ENCODE peak calls at places on chromosomes 13 and 19, in five cellular contexts. X is pons, J is HL-60, L is substantia nigra, F is IMR-90. M is an unnamed sample.

GRCh38 chr13:27172495-27172842 is 858 bp upstream of the USP12 start:
- DNase-seq in X (no peak), J (peak), L (no peak), F (peak), M (peak)

GRCh38 chr19:45164577-45165335 is 4.0 kb upstream of the NKPD1 start:
- DNase-seq in X (no peak), J (peak), L (no peak), F (peak), M (no peak)

GRCh38 chr13:46496086-46496485 is 56.9 kb upstream of the LRCH1 start:
- DNase-seq in X (no peak), J (no peak), L (no peak), F (no peak), M (peak)

GRCh38 chr19:18479964-18480723 is 41.7 kb downstream of the ELL start:
- DNase-seq in X (no peak), J (no peak), L (no peak), F (peak), M (peak)

GRCh38 chr19:50817941-50818858 is 5.4 kb downstream of the KLK1 start:
- DNase-seq in X (no peak), J (no peak), L (no peak), F (no peak), M (no peak)

GRCh38 chr13:80499536-80500280 is 158.8 kb upstream of the SPRY2 start:
- DNase-seq in X (no peak), J (no peak), L (no peak), F (no peak), M (no peak)

GRCh38 chr13:98169331-98169730 is 7.7 kb downstream of the RNF113B start:
- DNase-seq in X (no peak), J (no peak), L (no peak), F (no peak), M (no peak)

GRCh38 chr19:19487077-19488040 is 28.0 kb downstream of the TSSK6 start:
- DNase-seq in X (no peak), J (no peak), L (no peak), F (no peak), M (no peak)

GRCh38 chr13:71998223-71998622 is 131.2 kb upstream of the DACH1 start:
- DNase-seq in X (no peak), J (no peak), L (no peak), F (no peak), M (no peak)

GRCh38 chr13:55106509-55106908 is 2034.2 kb upstream of the PRR20A start:
- DNase-seq in X (no peak), J (no peak), L (no peak), F (no peak), M (no peak)

GRCh38 chr19:6458695-6459355 is 767 bp downstream of the SLC25A23 start:
- DNase-seq in X (no peak), J (no peak), L (no peak), F (no peak), M (peak)

GRCh38 chr13:98921786-98922185 is 56.1 kb downstream of the DOCK9 start:
- DNase-seq in X (peak), J (no peak), L (peak), F (no peak), M (no peak)

GRCh38 chr19:5205388-5205787 is 135.2 kb downstream of the PTPRS start:
- DNase-seq in X (no peak), J (peak), L (no peak), F (no peak), M (no peak)

GRCh38 chr19:16327911-16328823 is 3.5 kb downstream of the KLF2 start:
- DNase-seq in X (peak), J (peak), L (no peak), F (peak), M (peak)

GRCh38 chr19:18194554-18195238 is 1.7 kb downstream of the MPV17L2 start:
- DNase-seq in X (no peak), J (peak), L (no peak), F (peak), M (no peak)

GRCh38 chr19:40512473-40513344 is 45.9 kb downstream of the SPTBN4 start:
- DNase-seq in X (no peak), J (no peak), L (no peak), F (peak), M (no peak)

GRCh38 chr13:111384441-111385181 is 64.2 kb downstream of the TEX29 start:
- DNase-seq in X (no peak), J (no peak), L (no peak), F (no peak), M (no peak)

GRCh38 chr19:35786299-35787160 is 11.2 kb downstream of the ARHGAP33 start:
- DNase-seq in X (no peak), J (no peak), L (no peak), F (no peak), M (no peak)

GRCh38 chr19:35557539-35558399 is 5.7 kb downstream of the ATP4A start:
- DNase-seq in X (no peak), J (no peak), L (no peak), F (peak), M (peak)

GRCh38 chr19:5141278-5141925 is 172.5 kb downstream of the KDM4B start:
- DNase-seq in X (no peak), J (no peak), L (no peak), F (peak), M (no peak)

GRCh38 chr13:113468461-113469147 is 15.3 kb upstream of the ADPRHL1 start:
- DNase-seq in X (no peak), J (no peak), L (no peak), F (no peak), M (no peak)

GRCh38 chr19:8566855-8567254 is 10.4 kb downstream of the MYO1F start:
- DNase-seq in X (no peak), J (peak), L (no peak), F (no peak), M (no peak)

GRCh38 chr13:79070343-79070974 is 335.6 kb downstream of the RBM26 start:
- DNase-seq in X (no peak), J (peak), L (no peak), F (no peak), M (no peak)

GRCh38 chr13:113538689-113539058 is 45.9 kb upstream of the TFDP1 start:
- DNase-seq in X (no peak), J (no peak), L (no peak), F (no peak), M (peak)

GRCh38 chr19:10884273-10884672 is 12.9 kb downstream of the CARM1 start:
- DNase-seq in X (no peak), J (no peak), L (no peak), F (peak), M (no peak)

GRCh38 chr19:18842166-18842565 is 10.4 kb downstream of the UPF1 start:
- DNase-seq in X (no peak), J (no peak), L (no peak), F (no peak), M (no peak)

GRCh38 chr13:51760592-51760991 is 43.4 kb downstream of the DHRS12 start:
- DNase-seq in X (peak), J (no peak), L (no peak), F (no peak), M (peak)

GRCh38 chr19:33649919-33650305 is 28.2 kb downstream of the CHST8 start:
- DNase-seq in X (no peak), J (no peak), L (no peak), F (no peak), M (no peak)

GRCh38 chr19:16224266-16225045 is 26.7 kb downstream of the AP1M1 start:
- DNase-seq in X (no peak), J (no peak), L (no peak), F (no peak), M (no peak)

GRCh38 chr13:32734511-32734910 is 148.3 kb downstream of the PDS5B start:
- DNase-seq in X (no peak), J (no peak), L (no peak), F (peak), M (peak)

GRCh38 chr13:20441879-20442278 is 83.8 kb downstream of the CRYL1 start:
- DNase-seq in X (peak), J (no peak), L (no peak), F (peak), M (no peak)

GRCh38 chr19:38433268-38433733 is at the start of gene RYR1:
- DNase-seq in X (peak), J (peak), L (no peak), F (no peak), M (peak)

GRCh38 chr13:41029629-41030028 is 10.5 kb upstream of the ELF1 start:
- DNase-seq in X (no peak), J (no peak), L (no peak), F (no peak), M (no peak)

GRCh38 chr13:111005808-111006494 is 91.1 kb upstream of the ANKRD10 start:
- DNase-seq in X (peak), J (no peak), L (no peak), F (peak), M (no peak)

GRCh38 chr19:29401712-29402421 is 123.9 kb upstream of the VSTM2B start:
- DNase-seq in X (no peak), J (no peak), L (no peak), F (no peak), M (no peak)

GRCh38 chr19:12946092-12946845 is 607 bp downstream of the RAD23A start:
- DNase-seq in X (no peak), J (peak), L (no peak), F (peak), M (peak)

GRCh38 chr19:47348819-47349795 is at the start of gene DHX34:
- DNase-seq in X (peak), J (peak), L (peak), F (peak), M (peak)

GRCh38 chr13:109156181-109156935 is 526.9 kb downstream of the MYO16 start:
- DNase-seq in X (no peak), J (no peak), L (no peak), F (peak), M (no peak)

M was measured in G401.